ENCODE peak calls at places on chromosomes 2 and 18, in nine cellular contexts. H is amniotic epithelial cell; B is foreskin fibroblast; K is activated CD4-positive, alpha-beta T cell treated with anti-CD3 and anti-CD28 coated beads, Interleukin-2, amount 50 U/mL, for 1 hour; L is Daoy; I is head of caudate nucleus; E is kidney epithelial cell; Q is H9; M is substantia nigra. F is an unnamed sample.
A peak's percentile ranks its signal among the peaks of the same experiment; 100 is the strongest.

GRCh38 chr18:10032331-10032979 is 118.6 kb downstream of the VAPA start:
- DNase-seq in L (no peak), K (no peak), B (no peak), E (no peak), I (peak; percentile 59), Q (peak; percentile 79), H (no peak), M (no peak), F (no peak)

GRCh38 chr2:43343573-43344304 is 117.3 kb upstream of the ZFP36L2 start:
- DNase-seq in L (peak; percentile 86), H (peak; percentile 90), K (no peak), B (peak; percentile 95), M (no peak), E (peak; percentile 58), I (peak; percentile 18), Q (no peak), F (peak; percentile 92)

GRCh38 chr2:136072616-136073015 is 45.3 kb downstream of the CXCR4 start:
- DNase-seq in Q (no peak), E (no peak), I (no peak), K (no peak), B (no peak), L (no peak), H (no peak), M (no peak), F (no peak)

GRCh38 chr2:200226652-200227426 is 79.7 kb upstream of the SPATS2L start:
- DNase-seq in B (no peak), M (no peak), H (no peak), Q (no peak), L (no peak), K (no peak), E (no peak), I (no peak), F (no peak)

GRCh38 chr2:85799215-85799956 is 45.6 kb downstream of the ATOH8 start:
- DNase-seq in I (no peak), B (no peak), M (no peak), E (peak; percentile 32), K (no peak), L (peak; percentile 71), Q (no peak), H (no peak), F (no peak)

GRCh38 chr2:71462056-71462605 is 8.8 kb downstream of the DYSF start:
- DNase-seq in B (no peak), I (no peak), L (no peak), H (no peak), Q (peak; percentile 20), K (no peak), M (no peak), E (no peak), F (no peak)

GRCh38 chr2:189424956-189425355 is 16.3 kb upstream of the WDR75 start:
- DNase-seq in B (no peak), E (no peak), Q (no peak), K (no peak), I (no peak), M (no peak), H (no peak), L (no peak), F (no peak)

GRCh38 chr2:236959876-236960275 is 125.8 kb upstream of the COPS8 start:
- DNase-seq in L (no peak), B (no peak), Q (no peak), M (no peak), H (no peak), I (no peak), K (no peak), E (no peak), F (no peak)

GRCh38 chr2:85669549-85669948 is 1.6 kb upstream of the SFTPB start:
- DNase-seq in Q (no peak), K (no peak), L (no peak), H (no peak), B (no peak), E (no peak), I (no peak), M (no peak), F (no peak)

GRCh38 chr18:58788470-58788869 is 76.2 kb upstream of the ZNF532 start:
- DNase-seq in M (no peak), H (peak; percentile 85), K (no peak), L (no peak), B (no peak), E (no peak), Q (no peak), I (no peak), F (peak; percentile 88)

GRCh38 chr2:118643286-118643685 is 204.2 kb downstream of the EN1 start:
- DNase-seq in Q (no peak), H (no peak), M (no peak), I (no peak), B (peak; percentile 38), L (no peak), E (no peak), K (no peak), F (no peak)

GRCh38 chr2:27502149-27502548 is 5.5 kb downstream of the GCKR start:
- DNase-seq in I (no peak), H (no peak), M (no peak), E (no peak), K (no peak), Q (no peak), B (peak; percentile 33), L (no peak), F (no peak)

GRCh38 chr2:100748673-100749072 is 71.3 kb upstream of the NPAS2 start:
- DNase-seq in M (no peak), B (peak; percentile 51), K (no peak), E (no peak), Q (no peak), H (no peak), L (no peak), I (no peak), F (no peak)

GRCh38 chr2:177816740-177817139 is 255.8 kb downstream of the PDE11A start:
- DNase-seq in B (no peak), M (no peak), H (no peak), K (no peak), I (no peak), L (no peak), E (no peak), Q (no peak), F (no peak)

GRCh38 chr2:55620123-55620779 is 2.8 kb upstream of the PPP4R3B start:
- DNase-seq in I (no peak), M (no peak), H (peak; percentile 25), Q (peak; percentile 48), L (peak; percentile 34), E (no peak), B (peak; percentile 30), K (no peak), F (no peak)

GRCh38 chr2:180573951-180574350 is 406.5 kb upstream of the UBE2E3 start:
- DNase-seq in I (no peak), H (peak; percentile 41), Q (no peak), M (no peak), B (peak; percentile 73), E (peak; percentile 4), L (peak; percentile 64), K (no peak), F (no peak)

GRCh38 chr2:234251326-234252271 is 201.1 kb downstream of the SPP2 start:
- DNase-seq in Q (no peak), M (no peak), L (peak; percentile 93), K (no peak), E (peak; percentile 97), H (peak; percentile 97), I (no peak), B (peak; percentile 98), F (peak; percentile 98)

GRCh38 chr2:184598313-184599053 is at the start of gene ZNF804A:
- DNase-seq in L (peak; percentile 66), H (peak; percentile 74), K (no peak), Q (peak; percentile 49), M (peak; percentile 35), I (peak; percentile 78), E (no peak), B (peak; percentile 72), F (peak; percentile 42)

GRCh38 chr2:239034561-239035341 is 186.9 kb downstream of the TWIST2 start:
- DNase-seq in I (no peak), E (no peak), B (no peak), M (no peak), K (no peak), Q (no peak), H (no peak), L (no peak), F (no peak)

GRCh38 chr2:55771612-55772011 is 78.0 kb upstream of the PNPT1 start:
- DNase-seq in K (no peak), M (no peak), H (peak; percentile 62), B (peak; percentile 59), Q (no peak), L (no peak), I (no peak), E (no peak), F (peak; percentile 63)

GRCh38 chr2:143161982-143162837 is 33.0 kb downstream of the ARHGAP15 start:
- DNase-seq in Q (peak; percentile 55), E (peak; percentile 21), B (peak; percentile 58), K (peak; percentile 54), M (no peak), I (peak; percentile 65), L (peak; percentile 37), H (peak; percentile 55), F (peak; percentile 42)

GRCh38 chr2:18630941-18631340 is 41.6 kb upstream of the NT5C1B start:
- DNase-seq in B (peak; percentile 52), E (no peak), M (no peak), K (no peak), L (no peak), H (no peak), Q (no peak), I (no peak), F (no peak)

GRCh38 chr18:5909130-5909529 is 13.8 kb upstream of the TMEM200C start:
- DNase-seq in L (no peak), I (no peak), B (no peak), E (no peak), M (no peak), H (no peak), K (no peak), Q (no peak), F (no peak)

GRCh38 chr2:213251618-213252017 is 32.6 kb upstream of the SPAG16 start:
- DNase-seq in B (peak; percentile 82), Q (no peak), H (peak; percentile 71), I (no peak), E (peak; percentile 18), K (no peak), L (peak; percentile 34), M (no peak), F (peak; percentile 85)

GRCh38 chr18:29418136-29418535 is 1241.2 kb upstream of the CDH2 start:
- DNase-seq in H (peak; percentile 95), Q (no peak), K (no peak), L (peak; percentile 36), B (peak; percentile 77), M (no peak), I (no peak), E (peak; percentile 63), F (peak; percentile 33)

GRCh38 chr2:231132126-231132525 is 7.3 kb upstream of the HTR2B start:
- DNase-seq in M (no peak), I (no peak), K (no peak), B (peak; percentile 79), E (no peak), H (peak; percentile 64), L (peak; percentile 9), Q (no peak), F (peak; percentile 71)

GRCh38 chr18:31268985-31269406 is 49.0 kb upstream of the DSG1 start:
- DNase-seq in M (no peak), K (no peak), Q (no peak), L (peak; percentile 59), H (no peak), I (no peak), E (no peak), B (no peak), F (no peak)

GRCh38 chr18:58316943-58317342 is 272.9 kb downstream of the NEDD4L start:
- DNase-seq in I (no peak), K (no peak), B (no peak), M (no peak), E (no peak), Q (no peak), H (no peak), L (peak; percentile 16), F (no peak)

GRCh38 chr2:117771969-117772630 is 42.4 kb upstream of the DDX18 start:
- DNase-seq in M (no peak), H (peak; percentile 13), L (no peak), K (no peak), I (no peak), B (peak; percentile 56), Q (no peak), E (no peak), F (peak; percentile 16)

GRCh38 chr2:159755788-159756187 is 42.2 kb downstream of the CD302 start:
- DNase-seq in B (peak; percentile 47), I (no peak), L (peak; percentile 57), M (no peak), Q (no peak), E (peak; percentile 78), H (peak; percentile 58), K (no peak), F (peak; percentile 52)

GRCh38 chr2:17813015-17813741 is 3.1 kb upstream of the MSGN1 start:
- DNase-seq in E (no peak), H (no peak), I (no peak), K (no peak), Q (no peak), L (peak; percentile 34), B (peak; percentile 58), M (no peak), F (peak; percentile 24)

F was measured in fibroblast of villous mesenchyme.